ENCODE peak calls at places on chromosomes 7 and 10, in five cellular contexts. Q is mesothelial cell of epicardium, O is AG04450, L is neural progenitor cell, S is OCI-LY7. G is an unnamed sample.

GRCh38 chr7:302054-302992 is 12.4 kb downstream of the FOXL3 start:
- DNase-seq in Q (no peak), O (no peak), L (no peak), S (no peak), G (no peak)

GRCh38 chr7:47185839-47186238 is 396.1 kb downstream of the TNS3 start:
- DNase-seq in Q (no peak), O (no peak), L (no peak), S (peak; percentile 39), G (no peak)

GRCh38 chr10:96338279-96338925 is 20.4 kb downstream of the OPALIN start:
- DNase-seq in Q (no peak), O (no peak), L (peak; percentile 68), S (no peak), G (no peak)

GRCh38 chr7:39132306-39132705 is 154.6 kb downstream of the POU6F2 start:
- DNase-seq in Q (no peak), O (no peak), L (no peak), S (no peak), G (no peak)

GRCh38 chr10:114313139-114313538 is 74.1 kb downstream of the VWA2 start:
- DNase-seq in Q (no peak), O (no peak), L (no peak), S (no peak), G (no peak)

GRCh38 chr10:78401882-78402367 is 368.3 kb downstream of the RPS24 start:
- DNase-seq in Q (no peak), O (no peak), L (peak; percentile 55), S (no peak), G (no peak)

GRCh38 chr10:59944339-59944935 is 38.1 kb upstream of the CCDC6 start:
- DNase-seq in Q (no peak), O (no peak), L (no peak), S (no peak), G (no peak)

GRCh38 chr7:26813426-26813825 is 51.0 kb downstream of the SKAP2 start:
- DNase-seq in Q (peak; percentile 21), O (peak; percentile 39), L (no peak), S (no peak), G (no peak)

GRCh38 chr10:87658383-87658795 is 1.3 kb upstream of the PAPSS2 start:
- DNase-seq in Q (no peak), O (no peak), L (no peak), S (no peak), G (no peak)

GRCh38 chr7:47380325-47381131 is 201.4 kb downstream of the TNS3 start:
- DNase-seq in Q (no peak), O (peak; percentile 27), L (peak; percentile 42), S (no peak), G (no peak)

GRCh38 chr10:96532523-96532922 is 18.8 kb upstream of the TLL2 start:
- DNase-seq in Q (no peak), O (no peak), L (no peak), S (no peak), G (no peak)

GRCh38 chr10:125206618-125207017 is 46.3 kb upstream of the CTBP2 start:
- DNase-seq in Q (no peak), O (no peak), L (no peak), S (no peak), G (no peak)

GRCh38 chr10:101066146-101066889 is 4.5 kb downstream of the KAZALD1 start:
- DNase-seq in Q (no peak), O (no peak), L (peak; percentile 76), S (peak; percentile 71), G (peak; percentile 29)

GRCh38 chr10:11087372-11087771 is 69.7 kb downstream of the CELF2 start:
- DNase-seq in Q (no peak), O (no peak), L (no peak), S (no peak), G (no peak)

GRCh38 chr10:71545001-71545400 is 148.3 kb downstream of the CDH23 start:
- DNase-seq in Q (no peak), O (no peak), L (peak; percentile 41), S (no peak), G (no peak)

GRCh38 chr7:19957664-19958063 is 184.2 kb upstream of the TMEM196 start:
- DNase-seq in Q (no peak), O (no peak), L (no peak), S (no peak), G (no peak)

GRCh38 chr10:5890519-5890878 is 456 bp downstream of the FBH1 start:
- DNase-seq in Q (no peak), O (no peak), L (peak; percentile 45), S (peak; percentile 29), G (no peak)

GRCh38 chr7:137241655-137242054 is 101.9 kb downstream of the PTN start:
- DNase-seq in Q (no peak), O (no peak), L (no peak), S (no peak), G (no peak)

GRCh38 chr7:23357190-23358093 is 58.3 kb downstream of the MALSU1 start:
- DNase-seq in Q (no peak), O (no peak), L (no peak), S (peak; percentile 77), G (no peak)

GRCh38 chr7:86991844-86992243 is 67.6 kb downstream of the ELAPOR2 start:
- DNase-seq in Q (no peak), O (no peak), L (no peak), S (no peak), G (no peak)

GRCh38 chr10:100104300-100104699 is 22.6 kb upstream of the CPN1 start:
- DNase-seq in Q (no peak), O (no peak), L (no peak), S (no peak), G (no peak)

GRCh38 chr7:28018020-28018419 is 162.6 kb downstream of the JAZF1 start:
- DNase-seq in Q (no peak), O (no peak), L (no peak), S (no peak), G (no peak)

GRCh38 chr10:42985436-42986316 is 91.2 kb upstream of the RET start:
- DNase-seq in Q (no peak), O (no peak), L (no peak), S (no peak), G (no peak)

GRCh38 chr10:110803830-110804338 is 67.8 kb upstream of the PDCD4 start:
- DNase-seq in Q (no peak), O (no peak), L (peak; percentile 75), S (peak; percentile 74), G (peak; percentile 36)

GRCh38 chr7:41916450-41916927 is 213.6 kb upstream of the INHBA start:
- DNase-seq in Q (no peak), O (peak; percentile 93), L (no peak), S (no peak), G (no peak)

GRCh38 chr7:96527133-96527827 is 182.4 kb downstream of the SEM1 start:
- DNase-seq in Q (no peak), O (no peak), L (no peak), S (no peak), G (no peak)

GRCh38 chr10:100863433-100863832 is 49.3 kb upstream of the SLF2 start:
- DNase-seq in Q (no peak), O (no peak), L (no peak), S (no peak), G (no peak)

GRCh38 chr7:98398567-98399372 is 2.1 kb downstream of the BAIAP2L1 start:
- DNase-seq in Q (no peak), O (no peak), L (peak; percentile 9), S (no peak), G (no peak)

GRCh38 chr7:351681-352480 is 61.9 kb downstream of the FOXL3 start:
- DNase-seq in Q (no peak), O (no peak), L (no peak), S (no peak), G (no peak)

GRCh38 chr7:141072548-141073172 is 1.2 kb upstream of the TMEM178B start:
- DNase-seq in Q (peak; percentile 21), O (peak; percentile 18), L (peak; percentile 75), S (no peak), G (no peak)

GRCh38 chr10:84269773-84270172 is 24.9 kb downstream of the RGR start:
- DNase-seq in Q (no peak), O (peak; percentile 43), L (no peak), S (no peak), G (no peak)

GRCh38 chr10:84270708-84271107 is 25.9 kb downstream of the RGR start:
- DNase-seq in Q (no peak), O (no peak), L (no peak), S (no peak), G (no peak)

GRCh38 chr10:84264611-84265141 is 19.8 kb downstream of the RGR start:
- DNase-seq in Q (peak; percentile 43), O (peak; percentile 32), L (peak; percentile 84), S (peak; percentile 66), G (peak; percentile 54)

GRCh38 chr10:84265378-84265777 is 20.5 kb downstream of the RGR start:
- DNase-seq in Q (no peak), O (no peak), L (no peak), S (no peak), G (no peak)

DNA sequence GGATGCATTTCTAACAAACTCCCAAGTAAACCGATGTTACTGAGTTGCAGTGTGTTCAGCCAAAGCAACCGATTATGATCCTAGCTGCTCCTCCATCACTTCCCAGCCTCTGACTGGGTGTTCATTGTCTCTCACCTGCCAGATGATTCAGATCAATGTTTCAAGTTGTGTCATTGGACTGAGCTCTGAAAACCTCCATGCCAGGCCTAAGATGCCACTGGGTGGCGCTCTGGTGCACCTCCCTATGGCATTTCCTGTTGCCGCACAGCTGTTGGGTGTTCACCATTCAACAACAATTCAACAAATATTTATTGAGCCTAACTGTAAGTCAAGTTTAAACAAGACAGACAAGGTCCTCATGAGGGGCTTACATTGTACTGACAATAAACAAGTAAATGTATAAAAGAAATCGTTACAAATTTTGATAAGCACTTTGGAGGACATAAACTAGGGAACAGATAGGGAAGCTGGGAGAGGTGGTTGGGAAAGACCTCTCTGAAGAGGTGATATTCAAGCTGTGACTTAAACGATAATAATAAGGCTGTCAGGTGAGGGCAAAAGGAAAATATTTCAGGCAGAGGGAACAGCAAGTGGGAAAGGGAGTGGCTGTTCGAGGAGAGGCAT is 22.8 kb downstream of the RGR start:
- DNase-seq in Q (no peak), O (no peak), L (peak; percentile 67), S (peak; percentile 46), G (no peak)
- TF ChIP-seq CTCF in Q (peak; percentile 36), O (peak; percentile 66), L (peak; percentile 83), S (peak; percentile 85), G (peak; percentile 31)

GRCh38 chr7:56033671-56034432 is 17.4 kb downstream of the PSPH start:
- DNase-seq in Q (peak; percentile 61), O (no peak), L (peak; percentile 91), S (peak; percentile 85), G (peak; percentile 30)
- TF ChIP-seq CTCF in Q (peak; percentile 6), O (peak; percentile 42), L (peak; percentile 42), S (peak; percentile 51), G (no peak)

GRCh38 chr10:132360766-132361447 is 28.9 kb downstream of the LRRC27 start:
- DNase-seq in Q (no peak), O (no peak), L (peak; percentile 63), S (peak; percentile 15), G (no peak)
- TF ChIP-seq CTCF in Q (peak; percentile 18), O (peak; percentile 49), L (peak; percentile 77), S (peak; percentile 73), G (peak; percentile 33)

DNA sequence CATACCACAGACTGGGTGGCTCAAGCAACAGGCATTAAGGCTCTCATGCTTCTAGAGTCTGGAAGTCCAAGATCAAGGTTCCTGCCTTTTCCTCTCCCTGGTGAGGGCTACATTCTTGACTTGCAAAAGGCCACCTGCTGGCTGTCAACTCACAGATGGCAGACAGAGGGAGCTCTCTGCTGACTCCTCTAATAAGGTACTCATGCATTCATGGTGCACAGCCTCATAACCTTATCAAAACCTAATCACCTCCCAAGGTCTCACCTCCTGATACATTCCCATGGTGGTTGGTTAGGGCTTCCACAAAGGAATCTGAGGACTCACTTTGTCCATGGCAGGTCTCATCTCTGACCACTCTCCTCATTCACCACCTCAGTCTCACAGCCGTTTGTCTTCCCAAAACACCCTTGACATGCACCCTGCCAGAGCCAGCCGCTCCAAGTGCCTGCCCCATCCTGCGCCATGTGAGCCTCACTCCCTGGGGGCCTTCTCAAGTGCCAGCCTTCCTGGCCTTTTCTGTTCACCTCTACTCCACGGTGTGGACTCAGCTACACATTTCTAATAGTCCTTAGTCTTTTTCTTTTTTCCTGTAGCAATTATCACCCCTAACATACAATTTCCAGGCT is 400.3 kb upstream of the ADARB2 start:
- DNase-seq in Q (no peak), O (no peak), L (peak; percentile 49), S (peak; percentile 27), G (no peak)
- TF ChIP-seq CTCF in Q (peak; percentile 36), O (no peak), L (peak; percentile 65), S (peak; percentile 75), G (no peak)

G was measured in tibial nerve.